ENCODE peak calls at places on chromosomes 11 and 22, in eight cellular contexts. I is CD8-positive, alpha-beta memory T cell; E is neural crest cell; P is NCI-H2029 treated with DMSO at 0.1 percent for 48 hours; W is midbrain; M is IMR-90; N is activated gamma-delta T cell; G is kidney tubule cell. V is an unnamed sample.

GRCh38 chr22:43136255-43136654 is 6.9 kb downstream of the MCAT start:
- DNase-seq in I (no peak), E (peak; percentile 55), P (no peak), W (no peak), M (peak; percentile 30), N (no peak), G (peak; percentile 40), V (peak; percentile 94)

GRCh38 chr11:122069946-122070345 is 46.1 kb downstream of the BLID start:
- DNase-seq in I (no peak), E (peak; percentile 64), P (no peak), W (peak; percentile 72), M (peak; percentile 91), N (no peak), G (peak; percentile 84), V (no peak)

GRCh38 chr11:70604630-70605520 is 206.5 kb downstream of the CTTN start:
- DNase-seq in I (no peak), E (no peak), P (no peak), W (no peak), M (no peak), N (no peak), G (no peak), V (no peak)

GRCh38 chr11:93986716-93987115 is 34.4 kb upstream of the HEPHL1 start:
- DNase-seq in I (no peak), E (no peak), P (peak; percentile 10), W (no peak), M (peak; percentile 10), N (no peak), G (peak; percentile 27), V (no peak)

GRCh38 chr11:98090861-98091575 is 929.7 kb upstream of the CNTN5 start:
- DNase-seq in I (no peak), E (no peak), P (no peak), W (no peak), M (no peak), N (no peak), G (no peak), V (no peak)

GRCh38 chr22:19959043-19959586 is 17.5 kb upstream of the TXNRD2 start:
- DNase-seq in I (no peak), E (peak; percentile 83), P (no peak), W (no peak), M (peak; percentile 39), N (no peak), G (peak; percentile 82), V (peak; percentile 98)

GRCh38 chr22:30890689-30891442 is 77.7 kb downstream of the MORC2 start:
- DNase-seq in I (no peak), E (peak; percentile 36), P (no peak), W (no peak), M (peak; percentile 10), N (no peak), G (peak; percentile 38), V (peak; percentile 85)

GRCh38 chr11:128705124-128705920 is 11.4 kb downstream of the FLI1 start:
- DNase-seq in I (no peak), E (no peak), P (no peak), W (no peak), M (no peak), N (no peak), G (no peak), V (no peak)

GRCh38 chr11:12963789-12964536 is 45.2 kb upstream of the RASSF10 start:
- DNase-seq in I (peak; percentile 31), E (peak; percentile 81), P (peak; percentile 53), W (peak; percentile 59), M (peak; percentile 48), N (no peak), G (peak; percentile 62), V (peak; percentile 89)

GRCh38 chr11:78811622-78812021 is 237.0 kb upstream of the NARS2 start:
- DNase-seq in I (no peak), E (no peak), P (no peak), W (no peak), M (peak; percentile 24), N (no peak), G (no peak), V (no peak)

GRCh38 chr11:58912124-58912523 is 27.2 kb upstream of the GLYATL1 start:
- DNase-seq in I (no peak), E (no peak), P (no peak), W (no peak), M (peak; percentile 43), N (no peak), G (peak; percentile 87), V (no peak)

V was measured in HuH-7.